ENCODE peak calls at places on chromosomes 7 and 10, in four cellular contexts. A is GM12878, V is K562, Z is HepG2. F is an unnamed sample.

GRCh38 chr7:67311901-67312300 is 315.3 kb downstream of the TYW1 start:
- DNase-seq in A (no peak), Z (no peak), V (no peak), F (no peak)

GRCh38 chr10:12707461-12708185 is 293.9 kb downstream of the CCDC3 start:
- DNase-seq in Z (peak), V (no peak), A (peak), F (peak)

GRCh38 chr7:129085148-129085547 is 30.2 kb upstream of the TNPO3 start:
- DNase-seq in Z (no peak), A (no peak), V (no peak), F (no peak)

GRCh38 chr7:43872401-43873165 is 3.3 kb upstream of the MRPS24 start:
- DNase-seq in V (peak), A (no peak), Z (no peak), F (no peak)

GRCh38 chr10:91389636-91390512 is 20.3 kb upstream of the HECTD2 start:
- DNase-seq in A (no peak), Z (peak), V (peak), F (no peak)

GRCh38 chr7:50314778-50315177 is 10.3 kb downstream of the IKZF1 start:
- DNase-seq in Z (no peak), V (no peak), A (no peak), F (no peak)

GRCh38 chr7:99108615-99109014 is 35.3 kb downstream of the SMURF1 start:
- DNase-seq in V (no peak), Z (no peak), A (no peak), F (no peak)

GRCh38 chr10:11285171-11285570 is 267.5 kb downstream of the CELF2 start:
- DNase-seq in V (no peak), A (no peak), Z (no peak), F (no peak)

GRCh38 chr7:76047305-76047810 is 442 bp downstream of the STYXL1 start:
- DNase-seq in A (no peak), V (no peak), Z (no peak), F (no peak)

GRCh38 chr10:29722777-29723176 is 88.0 kb upstream of the SVIL start:
- DNase-seq in V (no peak), Z (no peak), A (no peak), F (no peak)

GRCh38 chr10:110834622-110835219 is 37.0 kb upstream of the PDCD4 start:
- DNase-seq in Z (peak), A (no peak), V (no peak), F (no peak)

GRCh38 chr10:30915141-30915540 is 116.5 kb downstream of the ZNF438 start:
- DNase-seq in V (no peak), Z (no peak), A (no peak), F (no peak)

GRCh38 chr10:72291019-72291532 is 17.4 kb downstream of the DDIT4 start:
- DNase-seq in V (peak), Z (no peak), A (no peak), F (no peak)

GRCh38 chr10:11898033-11898371 is 74.8 kb downstream of the PROSER2 start:
- DNase-seq in V (no peak), A (no peak), Z (no peak), F (no peak)

GRCh38 chr7:36154255-36155212 is 1.5 kb downstream of the EEPD1 start:
- DNase-seq in Z (no peak), A (no peak), V (no peak), F (no peak)

GRCh38 chr7:121081327-121081936 is 92.9 kb downstream of the CPED1 start:
- DNase-seq in Z (peak), V (peak), A (peak), F (no peak)

GRCh38 chr7:27693794-27694193 is 31.1 kb upstream of the HIBADH start:
- DNase-seq in V (no peak), Z (peak), A (no peak), F (no peak)

GRCh38 chr10:124318076-124318475 is 100.6 kb downstream of the OAT start:
- DNase-seq in V (no peak), Z (no peak), A (no peak), F (no peak)

GRCh38 chr10:69005704-69006103 is 17.1 kb downstream of the KIFBP start:
- DNase-seq in A (no peak), Z (no peak), V (no peak), F (no peak)

GRCh38 chr10:18501198-18501597 is 150.2 kb downstream of the NSUN6 start:
- DNase-seq in A (peak), Z (no peak), V (no peak), F (no peak)

GRCh38 chr10:29687411-29688160 is 52.8 kb upstream of the SVIL start:
- DNase-seq in Z (no peak), V (no peak), A (no peak), F (no peak)

GRCh38 chr10:44383749-44384600 is 922 bp downstream of the CXCL12 start:
- DNase-seq in V (no peak), Z (no peak), A (no peak), F (no peak)

GRCh38 chr10:79146611-79147130 is 77.9 kb downstream of the ZMIZ1 start:
- DNase-seq in Z (no peak), V (no peak), A (no peak), F (no peak)

GRCh38 chr10:34581871-34582532 is 233.1 kb downstream of the PARD3 start:
- DNase-seq in Z (no peak), V (no peak), A (no peak), F (no peak)

GRCh38 chr10:18381679-18382078 is 241.5 kb downstream of the CACNB2 start:
- DNase-seq in A (no peak), Z (no peak), V (no peak), F (no peak)

GRCh38 chr10:104824378-104825006 is 183.4 kb downstream of the SORCS3 start:
- DNase-seq in Z (no peak), A (no peak), V (no peak), F (peak)

GRCh38 chr7:30478349-30479228 is at the start of gene NOD1:
- DNase-seq in A (no peak), Z (peak), V (peak), F (peak)

GRCh38 chr7:128879939-128880746 is 17.5 kb downstream of the ATP6V1F start:
- DNase-seq in V (peak), Z (peak), A (no peak), F (peak)

GRCh38 chr7:100588438-100588837 is 2.3 kb downstream of the FBXO24 start:
- DNase-seq in A (no peak), V (peak), Z (no peak), F (no peak)

GRCh38 chr10:122510326-122510725 is 49.0 kb downstream of the HTRA1 start:
- DNase-seq in Z (no peak), V (no peak), A (no peak), F (no peak)

GRCh38 chr10:79111427-79111826 is 42.7 kb downstream of the ZMIZ1 start:
- DNase-seq in Z (peak), V (no peak), A (no peak), F (no peak)

GRCh38 chr10:89164080-89164479 is 43.0 kb downstream of the CH25H start:
- DNase-seq in A (no peak), Z (no peak), V (no peak), F (no peak)
- TF ChIP-seq CBFB in A (no peak), Z (no peak), V (no peak), F (no peak)

DNA sequence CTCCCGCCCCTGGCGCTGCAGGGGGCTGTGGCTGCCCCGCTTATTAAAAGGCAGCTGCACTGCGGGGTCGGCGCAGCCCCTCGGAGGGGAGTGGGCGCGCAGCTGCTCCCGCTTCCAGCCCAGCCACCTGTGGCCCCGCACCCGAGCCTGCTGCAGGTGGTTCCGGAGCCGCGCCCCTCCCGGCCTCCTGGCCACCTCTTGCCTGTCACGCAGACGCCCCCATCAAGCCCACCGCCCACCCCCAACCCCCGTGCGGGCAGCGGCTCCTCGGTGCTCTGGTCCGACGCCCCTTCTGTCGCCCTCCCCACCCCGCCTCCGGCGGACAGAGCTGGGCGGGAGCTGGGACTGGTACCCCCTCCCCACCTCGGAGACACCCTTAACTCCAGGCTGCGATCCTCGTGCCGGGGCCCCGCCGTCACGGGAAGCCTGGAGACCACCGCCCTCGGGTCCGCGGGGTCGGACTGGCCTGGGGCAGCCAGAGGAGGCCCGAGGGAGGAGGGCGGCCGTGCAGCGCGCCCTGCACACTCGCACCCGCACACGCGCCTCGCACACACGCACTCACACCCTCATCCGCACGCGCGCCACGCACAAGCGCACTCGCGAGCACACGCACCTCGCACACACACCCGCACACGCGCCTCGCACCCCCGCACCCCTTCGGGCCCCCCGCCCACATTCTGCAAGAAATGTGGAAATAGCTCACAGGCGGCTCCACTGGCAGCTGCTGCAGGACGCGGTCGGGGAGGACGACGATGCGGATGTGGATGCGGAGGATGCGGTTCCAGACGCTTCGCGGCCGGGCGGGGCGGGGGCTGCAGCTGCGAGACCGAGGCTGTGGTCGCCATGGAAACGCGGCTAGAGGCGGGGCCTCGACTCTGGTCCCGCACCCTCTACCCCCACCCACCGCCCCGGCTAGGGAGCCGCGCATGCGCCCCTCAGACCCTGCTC is at the start of gene CALY:
- DNase-seq in V (peak), A (no peak), Z (no peak), F (peak)
- TF ChIP-seq CBFB in V (no peak), A (no peak), Z (no peak), F (no peak)

DNA sequence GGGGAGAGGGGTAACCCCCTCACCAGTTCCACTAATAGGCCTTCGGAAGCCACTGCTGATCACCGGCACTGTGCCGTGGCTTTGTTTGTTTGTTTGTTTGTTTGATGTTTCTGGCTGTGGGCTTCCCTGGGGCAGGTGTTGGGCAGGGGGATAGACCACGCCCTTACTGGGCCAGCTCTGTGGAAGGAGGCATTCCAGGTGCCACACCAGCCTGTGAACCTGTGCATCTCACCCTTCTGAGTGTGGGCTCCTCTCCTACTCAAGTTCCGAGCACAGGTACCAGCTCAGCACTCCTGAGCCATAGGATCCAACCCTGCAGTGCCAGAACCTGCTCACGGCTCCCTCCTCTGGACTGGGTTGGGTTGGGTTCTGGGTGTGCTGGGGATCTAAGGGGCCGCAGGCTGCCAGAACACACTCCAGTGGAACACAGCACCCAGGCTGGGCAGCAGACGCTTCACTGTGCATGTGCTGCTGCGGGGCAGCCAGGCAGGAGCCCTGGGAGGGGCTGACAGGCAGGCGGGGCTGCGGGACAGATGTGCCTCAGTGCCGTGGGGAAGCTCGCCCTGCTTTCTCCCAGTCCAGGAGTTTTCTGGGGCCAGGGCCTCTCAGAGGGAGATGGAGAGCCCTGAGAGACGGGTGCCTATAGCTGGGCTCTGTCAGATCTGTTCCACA is 1053.9 kb downstream of the CNTNAP2 start:
- DNase-seq in V (no peak), A (no peak), Z (no peak), F (peak)
- TF ChIP-seq CBFB in V (no peak), A (no peak), Z (no peak), F (no peak)

DNA sequence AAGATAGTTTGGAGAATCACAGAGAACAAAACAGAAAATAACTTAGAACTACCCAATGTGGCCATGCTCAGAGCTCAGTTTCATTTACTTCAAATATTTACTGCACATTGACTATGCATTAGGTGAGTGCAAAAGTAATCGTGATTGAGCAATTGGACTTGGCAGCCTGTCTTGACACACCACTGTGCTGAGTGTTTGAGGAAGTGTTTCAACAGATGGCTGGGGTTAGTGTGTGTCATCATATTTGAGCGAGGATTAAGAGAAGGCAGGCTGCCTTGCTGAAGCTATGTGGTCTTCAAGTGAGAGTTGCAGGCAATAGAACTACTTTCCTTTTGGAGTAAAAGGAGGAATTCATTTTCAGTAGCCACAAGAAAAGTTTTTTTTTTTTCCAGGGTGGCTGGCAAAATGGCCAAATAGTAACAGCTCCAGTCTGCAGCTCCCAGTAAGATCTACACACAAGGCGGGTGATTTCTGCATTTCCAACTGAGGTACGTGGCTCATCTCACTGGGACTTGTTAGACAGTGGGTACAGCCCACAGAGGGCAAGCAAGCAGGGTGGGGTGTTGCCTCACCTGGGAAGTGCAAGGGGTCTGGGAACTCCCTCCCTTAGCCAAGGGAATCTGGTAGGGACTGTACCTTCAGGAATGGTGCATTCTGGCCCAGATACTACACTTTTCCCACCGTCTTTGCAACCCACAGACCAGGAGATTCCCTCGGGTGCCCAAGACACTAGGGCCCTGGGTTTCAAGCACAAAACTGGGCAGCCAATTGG is 37.7 kb downstream of the AKR1C4 start:
- DNase-seq in Z (peak), A (no peak), V (no peak), F (no peak)
- TF ChIP-seq CBFB in Z (peak), A (no peak), V (no peak), F (no peak)

GRCh38 chr7:77439572-77439971 is 23.4 kb upstream of the GSAP start:
- DNase-seq in Z (peak), A (no peak), V (no peak), F (no peak)
- TF ChIP-seq CBFB in Z (no peak), A (no peak), V (no peak), F (no peak)

F was measured in WTC11.